ENCODE peak calls at places on chromosomes 2 and 18, in eight cellular contexts. B, S, K, U, M, J, H and G are unnamed samples.

GRCh38 chr2:222730346-222731065 is 59.0 kb downstream of the MOGAT1 start:
- DNase-seq in J (no peak), S (no peak), U (no peak), B (no peak), K (peak), M (no peak), H (no peak), G (peak)

GRCh38 chr2:218852911-218853667 is 6.5 kb upstream of the WNT6 start:
- DNase-seq in B (peak), U (peak), K (peak), H (peak), S (peak), J (peak), M (peak), G (peak)

GRCh38 chr2:80050246-80050645 is 254.3 kb downstream of the LRRTM1 start:
- DNase-seq in U (no peak), M (no peak), B (no peak), J (no peak), K (no peak), H (peak), S (no peak), G (no peak)

GRCh38 chr18:41389936-41390667 is 564.9 kb upstream of the PIK3C3 start:
- DNase-seq in J (no peak), S (no peak), H (no peak), K (no peak), U (no peak), M (no peak), B (no peak), G (no peak)

GRCh38 chr2:32962652-32963051 is 15.9 kb downstream of the LTBP1 start:
- DNase-seq in U (no peak), B (no peak), K (no peak), M (no peak), H (no peak), J (no peak), S (no peak), G (peak)

GRCh38 chr2:206840999-206841398 is 75.6 kb downstream of the FASTKD2 start:
- DNase-seq in B (no peak), M (no peak), J (no peak), H (no peak), U (no peak), K (no peak), S (no peak), G (no peak)

GRCh38 chr2:157182204-157182709 is 75.2 kb upstream of the GALNT5 start:
- DNase-seq in K (no peak), B (no peak), S (peak), J (no peak), M (no peak), H (peak), U (no peak), G (no peak)

GRCh38 chr18:43571078-43571689 is 293.9 kb upstream of the SYT4 start:
- DNase-seq in U (peak), K (peak), J (no peak), S (peak), M (peak), B (peak), H (peak), G (no peak)

GRCh38 chr2:48852938-48853337 is 97.4 kb upstream of the LHCGR start:
- DNase-seq in S (peak), M (no peak), K (no peak), U (no peak), H (peak), B (no peak), J (no peak), G (no peak)

GRCh38 chr2:161029321-161029720 is 130.9 kb upstream of the TANK start:
- DNase-seq in H (no peak), B (no peak), J (no peak), U (no peak), K (no peak), M (no peak), S (no peak), G (no peak)

GRCh38 chr2:126042089-126042488 is 613.9 kb upstream of the GYPC start:
- DNase-seq in S (no peak), K (no peak), H (no peak), J (no peak), B (no peak), U (no peak), M (no peak), G (no peak)

GRCh38 chr18:50630895-50631294 is 71.0 kb downstream of the MAPK4 start:
- DNase-seq in M (no peak), S (no peak), K (no peak), H (no peak), B (no peak), U (no peak), J (no peak), G (no peak)

GRCh38 chr2:129376404-129377077 is 602.9 kb upstream of the RAB6C start:
- DNase-seq in J (no peak), K (no peak), M (no peak), S (no peak), B (no peak), H (no peak), U (no peak), G (no peak)

GRCh38 chr18:31526374-31526773 is 28.4 kb downstream of the DSG2 start:
- DNase-seq in J (no peak), S (no peak), M (no peak), H (no peak), K (no peak), B (no peak), U (no peak), G (no peak)

GRCh38 chr2:101961287-101962242 is 30.2 kb upstream of the IL1R2 start:
- DNase-seq in J (peak), U (peak), H (peak), M (no peak), K (peak), B (no peak), S (peak), G (no peak)

GRCh38 chr2:47344890-47345583 is 57.9 kb upstream of the MSH2 start:
- DNase-seq in K (peak), S (no peak), B (peak), H (peak), J (peak), M (peak), U (peak), G (peak)

GRCh38 chr2:216546646-216547403 is 48.2 kb downstream of the RPL37A start:
- DNase-seq in H (peak), U (peak), K (peak), J (no peak), M (no peak), B (no peak), S (peak), G (no peak)

GRCh38 chr2:228847684-228848083 is 423.4 kb downstream of the PID1 start:
- DNase-seq in J (no peak), K (no peak), H (peak), M (no peak), U (peak), B (no peak), S (peak), G (no peak)

GRCh38 chr2:183614797-183615429 is 490.7 kb downstream of the NUP35 start:
- DNase-seq in H (no peak), M (no peak), J (no peak), U (no peak), B (no peak), K (no peak), S (peak), G (no peak)

GRCh38 chr18:80075940-80076339 is 33.1 kb upstream of the ADNP2 start:
- DNase-seq in J (no peak), U (no peak), H (no peak), K (no peak), B (no peak), S (no peak), M (no peak), G (no peak)

GRCh38 chr2:26807788-26808460 is 22.1 kb downstream of the CENPA start:
- DNase-seq in J (no peak), H (peak), M (no peak), K (no peak), B (no peak), S (peak), U (no peak), G (peak)

GRCh38 chr2:64311948-64312621 is 141.9 kb upstream of the LGALSL start:
- DNase-seq in K (peak), J (peak), H (peak), M (peak), B (peak), S (peak), U (peak), G (no peak)

GRCh38 chr2:227849906-227850305 is 21.5 kb upstream of the DAW1 start:
- DNase-seq in H (peak), J (no peak), B (no peak), K (peak), S (no peak), U (no peak), M (no peak), G (no peak)

GRCh38 chr18:25042641-25043051 is 309.3 kb downstream of the ZNF521 start:
- DNase-seq in H (no peak), M (no peak), U (no peak), B (no peak), S (no peak), J (no peak), K (no peak), G (no peak)

GRCh38 chr2:99154643-99155536 is at the start of the genes LIPT1 and TSGA10:
- DNase-seq in S (peak), K (peak), J (peak), H (peak), M (peak), U (peak), B (peak), G (peak)
- TF ChIP-seq CTCF in S (peak), K (peak), J (no peak), H (peak), M (peak), U (peak), B (peak), G (no peak)

DNA sequence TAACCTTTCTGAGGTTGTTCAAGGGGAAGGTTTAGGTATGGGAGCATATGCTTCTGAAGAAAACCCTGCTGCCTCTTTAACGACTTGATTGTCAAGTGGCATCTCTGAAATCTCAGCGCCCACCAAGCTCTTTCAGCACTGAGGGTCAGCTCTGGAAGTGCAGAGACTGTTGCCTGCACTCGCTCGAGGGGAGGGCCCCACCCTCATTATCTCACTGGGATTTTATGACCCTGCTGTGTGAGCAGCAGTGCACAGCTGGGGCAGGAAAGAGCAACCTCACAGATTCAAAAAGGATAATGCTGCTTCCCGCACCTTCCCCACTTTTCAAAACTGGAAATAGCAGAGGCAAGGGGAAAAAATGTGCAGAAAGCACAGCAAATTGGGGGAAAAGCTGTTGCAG is 56.9 kb upstream of the SPRED2 start:
- DNase-seq in J (peak), K (no peak), H (no peak), B (no peak), M (no peak), U (no peak), S (no peak), G (no peak)
- TF ChIP-seq CTCF in J (no peak), K (no peak), H (no peak), B (no peak), M (no peak), U (no peak), S (no peak), G (no peak)

GRCh38 chr2:118943286-118943685 is 1.3 kb downstream of the MARCO start:
- DNase-seq in B (no peak), K (no peak), M (no peak), U (no peak), H (no peak), S (no peak), J (no peak), G (no peak)
- TF ChIP-seq CTCF in B (no peak), K (no peak), M (no peak), U (no peak), H (no peak), S (no peak), J (no peak), G (no peak)

GRCh38 chr2:197675711-197676188 is 363 bp upstream of the RFTN2 start:
- DNase-seq in M (no peak), H (peak), U (peak), J (no peak), B (peak), K (no peak), S (peak), G (no peak)
- TF ChIP-seq CTCF in M (no peak), H (no peak), U (no peak), J (peak), B (no peak), K (no peak), S (no peak), G (no peak)

GRCh38 chr2:167869200-167869599 is 378.2 kb downstream of the STK39 start:
- DNase-seq in B (no peak), M (no peak), K (no peak), U (no peak), S (no peak), J (no peak), H (no peak), G (no peak)
- TF ChIP-seq CTCF in B (no peak), M (no peak), K (no peak), U (no peak), S (no peak), J (no peak), H (no peak), G (no peak)

GRCh38 chr2:62423235-62423634 is 82.8 kb downstream of the TMEM17 start:
- DNase-seq in K (peak), U (peak), S (no peak), B (no peak), M (peak), H (peak), J (no peak), G (no peak)
- TF ChIP-seq CTCF in K (peak), U (peak), S (peak), B (peak), M (peak), H (peak), J (no peak), G (no peak)

DNA sequence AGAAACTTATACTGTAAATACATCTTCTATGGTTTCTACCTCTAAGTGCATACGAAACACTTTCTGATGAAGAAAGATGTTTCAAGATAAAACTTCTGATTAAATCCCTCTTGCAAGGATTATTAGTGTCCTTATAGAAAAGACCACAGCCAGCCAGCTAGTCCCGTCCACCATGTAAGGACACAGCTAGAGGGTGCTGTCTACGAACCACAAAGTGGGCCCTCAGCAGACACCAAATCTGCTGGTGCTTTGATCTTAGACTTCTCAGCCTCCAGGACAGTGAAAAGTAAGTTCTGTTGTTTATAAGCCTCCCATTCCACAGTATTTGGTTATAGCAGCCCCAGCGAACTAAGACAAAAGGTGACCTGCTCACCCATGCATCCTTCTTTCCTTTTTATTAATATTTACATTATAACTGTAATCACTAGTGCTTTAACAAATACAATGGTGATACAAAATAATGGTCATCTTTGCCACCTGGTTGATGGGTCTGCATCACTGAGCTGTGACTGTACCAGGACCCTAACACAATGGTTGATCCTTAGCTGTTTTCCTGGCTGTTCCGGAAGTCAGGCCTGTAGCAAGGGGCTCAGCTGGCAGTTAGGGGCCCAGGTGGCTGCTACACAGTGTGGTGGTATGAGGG is 108.4 kb upstream of the SMAD7 start:
- DNase-seq in S (peak), M (peak), J (no peak), B (no peak), H (peak), U (no peak), K (no peak), G (no peak)
- TF ChIP-seq CTCF in S (peak), M (peak), J (no peak), B (no peak), H (peak), U (peak), K (no peak), G (no peak)